ENCODE peak calls at places on chromosomes 3 and 15, in seven cellular contexts. I, E, W, S, Y, G and V are unnamed samples. For H3K4me1, the result is how much of the 10 kb centered on the place peaks cover.

GRCh38 chr3:134291300-134292254 is 40.9 kb upstream of the RYK start:
- DNase-seq in I (peak), E (no peak), S (peak), W (no peak), Y (peak), G (peak), V (peak)

GRCh38 chr15:85839637-85840036 is 44.9 kb upstream of the KLHL25 start:
- DNase-seq in I (no peak), E (no peak), G (no peak), S (no peak), Y (no peak), W (no peak), V (no peak)

GRCh38 chr3:150742141-150742523 is 20.8 kb downstream of the SIAH2 start:
- DNase-seq in G (no peak), S (no peak), E (no peak), I (no peak), W (no peak), Y (no peak), V (no peak)

GRCh38 chr3:177443469-177443868 is 246.2 kb upstream of the TBL1XR1 start:
- DNase-seq in S (peak), W (no peak), I (peak), G (no peak), Y (no peak), E (no peak), V (no peak)

GRCh38 chr3:77259701-77260100 is 219.8 kb downstream of the ROBO2 start:
- DNase-seq in E (no peak), Y (no peak), G (no peak), I (no peak), S (no peak), W (no peak), V (no peak)

GRCh38 chr15:90808517-90808939 is 59.9 kb upstream of the FURIN start:
- DNase-seq in G (no peak), Y (no peak), S (no peak), E (no peak), I (no peak), W (no peak), V (no peak)

GRCh38 chr15:51332211-51333147 is 5.9 kb downstream of the CYP19A1 start:
- DNase-seq in Y (no peak), E (no peak), W (no peak), S (no peak), I (peak), G (no peak), V (no peak)

GRCh38 chr15:70171224-70171886 is 73.6 kb upstream of the TLE3 start:
- DNase-seq in S (no peak), I (no peak), G (no peak), Y (no peak), E (no peak), W (no peak), V (no peak)

GRCh38 chr3:123521179-123521969 is 63.5 kb downstream of the HACD2 start:
- DNase-seq in E (no peak), G (no peak), S (no peak), W (no peak), Y (no peak), I (peak), V (no peak)

GRCh38 chr3:52302426-52303185 is 13.5 kb upstream of the DNAH1 start:
- DNase-seq in E (no peak), I (no peak), S (no peak), G (no peak), W (no peak), Y (no peak), V (no peak)

GRCh38 chr15:71508081-71508682 is 302.2 kb upstream of the NR2E3 start:
- DNase-seq in I (peak), Y (no peak), E (no peak), W (no peak), G (no peak), S (no peak), V (no peak)

GRCh38 chr3:187735837-187736236 is 9.4 kb downstream of the BCL6 start:
- DNase-seq in S (no peak), E (no peak), W (no peak), Y (no peak), I (no peak), G (no peak), V (no peak)

GRCh38 chr15:95326689-95327525 is 1003.6 kb upstream of the NR2F2 start:
- DNase-seq in E (no peak), W (no peak), I (no peak), S (no peak), Y (no peak), G (peak), V (peak)

GRCh38 chr3:25002052-25002451 is 426.0 kb upstream of the RARB start:
- DNase-seq in Y (no peak), I (no peak), G (no peak), S (no peak), E (no peak), W (no peak), V (no peak)

GRCh38 chr3:47612178-47612577 is 33.5 kb upstream of the CSPG5 start:
- DNase-seq in W (no peak), G (no peak), S (no peak), E (no peak), I (peak), Y (no peak), V (no peak)

GRCh38 chr3:172151610-172152293 is 112.4 kb downstream of the FNDC3B start:
- DNase-seq in I (no peak), E (no peak), S (no peak), G (no peak), Y (no peak), W (no peak), V (no peak)

GRCh38 chr3:124592658-124593441 is 137.4 kb upstream of the UMPS start:
- DNase-seq in W (no peak), S (no peak), Y (peak), I (peak), E (peak), G (no peak), V (no peak)

GRCh38 chr3:167487556-167487955 is 13.7 kb upstream of the SERPINI2 start:
- DNase-seq in W (no peak), E (no peak), Y (no peak), S (no peak), I (peak), G (no peak), V (no peak)

GRCh38 chr3:15860014-15860934 is 62.5 kb upstream of the ANKRD28 start:
- DNase-seq in Y (peak), I (peak), S (peak), E (peak), W (peak), G (peak), V (peak)

GRCh38 chr3:152445227-152445626 is 176.5 kb downstream of the MBNL1 start:
- DNase-seq in Y (no peak), S (no peak), W (no peak), E (no peak), I (no peak), G (no peak), V (no peak)

GRCh38 chr3:18481946-18482548 is 56.9 kb upstream of the SATB1 start:
- DNase-seq in E (no peak), S (no peak), I (no peak), Y (no peak), W (no peak), G (no peak), V (no peak)

GRCh38 chr15:76139368-76140068 is 79.7 kb downstream of the TMEM266 start:
- DNase-seq in Y (no peak), I (peak), E (peak), S (peak), G (peak), W (peak), V (peak)

GRCh38 chr15:64137226-64137833 is 14.2 kb upstream of the SNX22 start:
- DNase-seq in W (no peak), E (no peak), Y (no peak), G (no peak), S (no peak), I (no peak), V (no peak)

GRCh38 chr3:62724503-62724902 is 150.7 kb downstream of the CADPS start:
- DNase-seq in I (no peak), Y (no peak), S (no peak), G (no peak), E (no peak), W (no peak), V (no peak)

DNA sequence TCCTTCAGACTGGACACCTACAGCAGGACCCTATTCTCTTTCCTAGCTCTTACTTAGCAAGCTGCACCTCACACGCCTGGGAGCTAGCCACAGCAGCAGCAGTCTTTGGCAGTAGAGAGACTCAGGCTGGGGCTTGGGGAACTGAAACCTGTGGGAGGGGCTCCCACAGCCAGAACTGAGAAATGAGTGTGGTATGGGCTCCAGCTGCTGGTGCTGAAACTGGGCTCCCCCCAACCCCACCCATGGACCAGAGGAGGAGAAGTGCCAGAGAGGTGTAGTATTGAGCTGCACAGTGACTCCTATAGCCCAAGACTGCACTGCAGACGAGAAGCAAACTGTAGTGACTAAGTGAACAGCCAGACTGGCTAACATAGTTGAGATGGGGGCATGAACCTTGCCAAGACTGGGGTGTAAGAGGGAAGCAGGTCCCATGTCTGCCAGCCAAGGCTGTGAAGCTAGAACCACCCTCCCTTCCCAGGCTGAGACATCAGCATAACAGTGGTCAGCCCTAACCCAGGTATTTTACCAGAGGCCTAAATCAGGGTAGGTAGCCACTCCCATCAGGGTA is 62.5 kb downstream of the MYO5A start:
- DNase-seq in G (no peak), E (peak), S (no peak), W (no peak), I (no peak), Y (peak), V (peak)
- H3K4me1 ChIP-seq in G (under half), E (half or more), S (under half), W (under half), I (under half), Y (under half), V (under half)

DNA sequence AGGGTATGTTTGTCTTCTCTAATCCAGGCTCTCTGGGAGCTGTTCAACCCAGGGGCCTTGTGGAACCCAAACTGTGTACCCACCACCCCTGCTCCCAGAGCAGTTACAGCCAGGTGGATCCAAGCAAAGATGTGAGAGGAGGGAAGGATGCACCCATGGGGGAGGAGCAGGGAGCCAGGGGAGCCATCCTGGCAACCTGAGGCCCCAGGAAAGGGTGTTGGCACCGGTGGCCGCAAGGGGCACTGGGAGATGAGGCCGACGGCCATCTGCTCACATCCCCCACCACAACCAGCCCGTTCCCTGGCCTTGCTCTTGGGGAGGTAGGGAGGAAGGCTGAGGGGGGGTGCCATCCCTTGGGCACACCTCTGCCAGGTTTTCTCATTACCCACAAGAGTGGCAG is 43.2 kb downstream of the CMTM6 start:
- DNase-seq in I (no peak), W (no peak), Y (no peak), S (no peak), G (no peak), E (no peak), V (no peak)
- H3K27ac ChIP-seq in I (no peak), W (peak), Y (peak), S (no peak), G (no peak), E (no peak), V (peak)

GRCh38 chr3:128482857-128483656 is 9.9 kb downstream of the GATA2 start:
- DNase-seq in G (peak), W (no peak), S (no peak), Y (peak), E (no peak), I (peak), V (no peak)

GRCh38 chr3:128480717-128481437 is 12.1 kb downstream of the GATA2 start:
- DNase-seq in E (no peak), G (peak), W (no peak), Y (no peak), S (no peak), I (no peak), V (no peak)

GRCh38 chr3:128483657-128484403 is 9.2 kb downstream of the GATA2 start:
- DNase-seq in S (no peak), G (peak), I (no peak), W (no peak), Y (peak), E (no peak), V (no peak)

GRCh38 chr3:128481438-128481942 is 11.5 kb downstream of the GATA2 start:
- DNase-seq in S (peak), E (no peak), Y (peak), W (no peak), G (peak), I (no peak), V (no peak)

DNA sequence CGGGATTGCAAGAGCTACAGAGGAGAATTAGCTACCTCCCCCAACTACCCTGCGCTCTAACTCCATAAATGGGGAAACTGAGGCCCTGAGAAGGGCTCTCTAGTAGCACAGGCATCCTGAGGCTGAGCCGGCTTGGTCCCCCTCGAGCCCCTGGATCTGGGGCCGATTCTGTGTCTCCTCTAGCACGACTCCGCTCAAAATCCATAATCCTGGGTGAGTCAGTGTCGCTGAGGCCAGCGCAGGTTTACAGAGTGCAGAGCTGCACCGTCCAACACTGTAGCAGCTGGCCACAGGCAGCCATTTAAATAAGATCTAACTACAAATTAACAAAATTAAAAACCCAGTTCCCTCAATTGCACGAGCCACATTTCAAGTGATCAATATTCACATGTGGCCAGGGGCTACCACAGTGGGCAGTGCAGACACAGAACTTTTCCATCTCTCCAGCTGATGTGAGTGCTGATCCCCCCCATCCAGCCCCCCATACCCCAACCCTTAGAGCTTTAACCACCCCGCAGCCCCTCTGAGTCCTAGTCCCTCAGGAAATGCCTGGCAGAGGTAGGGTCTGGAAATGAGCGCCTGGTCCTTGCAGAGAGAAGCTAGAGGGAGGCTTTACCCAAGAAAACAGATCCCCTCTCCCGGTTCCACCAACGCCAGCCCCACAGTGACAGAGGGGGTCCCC is 10.7 kb downstream of the GATA2 start:
- DNase-seq in E (no peak), S (peak), W (no peak), G (peak), I (no peak), Y (peak), V (no peak)
- H3K4me3 ChIP-seq in E (no peak), S (no peak), W (no peak), G (peak), I (no peak), Y (peak), V (no peak)

DNA sequence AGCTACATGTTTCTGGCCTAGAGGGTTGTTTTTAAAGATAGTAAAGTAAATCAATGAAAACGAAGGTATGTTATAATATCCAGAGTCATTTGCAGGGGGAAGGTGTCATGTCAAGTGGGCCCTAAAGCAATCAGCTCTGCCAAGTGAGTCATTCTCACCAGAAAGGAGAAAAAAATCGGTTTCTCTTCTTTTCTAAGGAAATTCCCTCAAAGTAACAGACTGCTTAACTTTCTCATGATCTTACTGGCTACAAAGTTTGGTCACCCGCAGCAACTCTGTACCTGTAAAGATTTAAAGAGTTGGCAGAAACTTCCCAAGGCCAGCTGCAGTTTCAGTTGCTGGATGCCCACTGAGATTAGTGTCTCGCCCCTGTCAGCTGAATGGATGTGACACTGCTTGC is 5.5 kb upstream of the FSIP1 start:
- DNase-seq in I (no peak), Y (no peak), W (no peak), G (no peak), S (no peak), E (no peak), V (no peak)
- H3K4me1 ChIP-seq in I (under half), Y (under half), W (under half), G (under half), S (under half), E (under half), V (under half)

GRCh38 chr3:39154323-39155021 is 1.1 kb upstream of the CSRNP1 start:
- DNase-seq in I (no peak), S (peak), W (no peak), Y (no peak), G (peak), E (no peak), V (no peak)
- H3K27ac ChIP-seq in I (no peak), S (peak), W (peak), Y (peak), G (peak), E (no peak), V (peak)

GRCh38 chr3:98999675-99000074 is 98.2 kb upstream of the DCBLD2 start:
- DNase-seq in Y (no peak), E (no peak), W (no peak), I (no peak), G (no peak), S (no peak), V (no peak)

GRCh38 chr3:98990657-98991056 is 89.2 kb upstream of the DCBLD2 start:
- DNase-seq in Y (no peak), G (no peak), E (no peak), W (no peak), I (no peak), S (no peak), V (no peak)

GRCh38 chr3:98991393-98991792 is 89.9 kb upstream of the DCBLD2 start:
- DNase-seq in E (no peak), I (no peak), Y (no peak), G (no peak), W (no peak), S (no peak), V (no peak)

GRCh38 chr3:98994128-98994762 is 92.8 kb upstream of the DCBLD2 start:
- DNase-seq in G (no peak), I (peak), W (no peak), S (no peak), Y (no peak), E (no peak), V (peak)
- H3K4me3 ChIP-seq in G (no peak), I (no peak), W (no peak), S (no peak), Y (no peak), E (no peak), V (no peak)